ENCODE peak calls at places on chromosome 7, in seven cellular contexts. One of them, this sample, is unnamed.

GRCh38 chr7:44977304-44977858 is 1.4 kb downstream of the MYO1G start:
- DNase-seq in activated naive CD8-positive, alpha-beta T cell treated with anti-CD3 and anti-CD28 coated beads for 36 hours: peak
- DNase-seq in substantia nigra: no peak
- DNase-seq in SK-MEL-5: no peak
- DNase-seq in COR-L47: no peak
- DNase-seq in HT1080: no peak
- DNase-seq in PC-9: peak
- DNase-seq in this sample: peak

GRCh38 chr7:81161459-81162075 is 242.7 kb upstream of the SEMA3C start:
- DNase-seq in activated naive CD8-positive, alpha-beta T cell treated with anti-CD3 and anti-CD28 coated beads for 36 hours: no peak
- DNase-seq in substantia nigra: no peak
- DNase-seq in SK-MEL-5: no peak
- DNase-seq in COR-L47: no peak
- DNase-seq in HT1080: peak
- DNase-seq in PC-9: peak
- DNase-seq in this sample: no peak

GRCh38 chr7:101865031-101865824 is 47.8 kb downstream of the CUX1 start:
- DNase-seq in activated naive CD8-positive, alpha-beta T cell treated with anti-CD3 and anti-CD28 coated beads for 36 hours: no peak
- DNase-seq in substantia nigra: no peak
- DNase-seq in SK-MEL-5: no peak
- DNase-seq in COR-L47: no peak
- DNase-seq in HT1080: no peak
- DNase-seq in PC-9: no peak
- DNase-seq in this sample: no peak

GRCh38 chr7:139127648-139128047 is 18.1 kb upstream of the ZC3HAV1 start:
- DNase-seq in activated naive CD8-positive, alpha-beta T cell treated with anti-CD3 and anti-CD28 coated beads for 36 hours: no peak
- DNase-seq in substantia nigra: no peak
- DNase-seq in SK-MEL-5: peak
- DNase-seq in COR-L47: no peak
- DNase-seq in HT1080: no peak
- DNase-seq in PC-9: no peak
- DNase-seq in this sample: no peak

GRCh38 chr7:91239171-91239604 is 25.0 kb upstream of the FZD1 start:
- DNase-seq in activated naive CD8-positive, alpha-beta T cell treated with anti-CD3 and anti-CD28 coated beads for 36 hours: no peak
- DNase-seq in substantia nigra: no peak
- DNase-seq in SK-MEL-5: peak
- DNase-seq in COR-L47: no peak
- DNase-seq in HT1080: peak
- DNase-seq in PC-9: peak
- DNase-seq in this sample: no peak

GRCh38 chr7:111750168-111750715 is 187.9 kb upstream of the IMMP2L start:
- DNase-seq in activated naive CD8-positive, alpha-beta T cell treated with anti-CD3 and anti-CD28 coated beads for 36 hours: no peak
- DNase-seq in substantia nigra: no peak
- DNase-seq in SK-MEL-5: no peak
- DNase-seq in COR-L47: no peak
- DNase-seq in HT1080: no peak
- DNase-seq in PC-9: no peak
- DNase-seq in this sample: no peak

GRCh38 chr7:55081067-55081853 is 62.4 kb downstream of the EGFR start:
- DNase-seq in activated naive CD8-positive, alpha-beta T cell treated with anti-CD3 and anti-CD28 coated beads for 36 hours: no peak
- DNase-seq in substantia nigra: no peak
- DNase-seq in SK-MEL-5: no peak
- DNase-seq in COR-L47: peak
- DNase-seq in HT1080: no peak
- DNase-seq in PC-9: no peak
- DNase-seq in this sample: no peak

GRCh38 chr7:155216475-155217272 is 81.0 kb upstream of the INSIG1 start:
- DNase-seq in activated naive CD8-positive, alpha-beta T cell treated with anti-CD3 and anti-CD28 coated beads for 36 hours: no peak
- DNase-seq in substantia nigra: no peak
- DNase-seq in SK-MEL-5: no peak
- DNase-seq in COR-L47: no peak
- DNase-seq in HT1080: peak
- DNase-seq in PC-9: no peak
- DNase-seq in this sample: no peak

GRCh38 chr7:142445019-142445686 is 187.3 kb upstream of the PRSS58 start:
- DNase-seq in activated naive CD8-positive, alpha-beta T cell treated with anti-CD3 and anti-CD28 coated beads for 36 hours: no peak
- DNase-seq in substantia nigra: no peak
- DNase-seq in SK-MEL-5: peak
- DNase-seq in COR-L47: no peak
- DNase-seq in HT1080: no peak
- DNase-seq in PC-9: no peak
- DNase-seq in this sample: no peak

GRCh38 chr7:94654764-94655561 is 970 bp downstream of the SGCE start:
- DNase-seq in activated naive CD8-positive, alpha-beta T cell treated with anti-CD3 and anti-CD28 coated beads for 36 hours: no peak
- DNase-seq in substantia nigra: no peak
- DNase-seq in SK-MEL-5: peak
- DNase-seq in COR-L47: no peak
- DNase-seq in HT1080: peak
- DNase-seq in PC-9: peak
- DNase-seq in this sample: no peak